ENCODE peak calls at places on chromosome 12, in eight cellular contexts. H, J, G, V, M, W, Q and A are unnamed samples.

GRCh38 chr12:6688543-6688999 is 604 bp downstream of the ZNF384 start:
- DNase-seq in Q (peak), H (no peak), W (no peak), J (no peak), V (no peak), M (no peak), G (no peak), A (no peak)

GRCh38 chr12:68414988-68415387 is 82.8 kb upstream of the MDM1 start:
- DNase-seq in V (no peak), J (no peak), W (no peak), G (no peak), Q (no peak), H (no peak), M (no peak), A (no peak)

GRCh38 chr12:81819991-81820633 is 61.0 kb upstream of the PPFIA2 start:
- DNase-seq in H (no peak), G (no peak), J (no peak), Q (no peak), W (peak), M (peak), V (no peak), A (peak)

GRCh38 chr12:111367661-111368221 is 1.2 kb downstream of the PHETA1 start:
- DNase-seq in G (no peak), Q (no peak), M (peak), V (no peak), H (no peak), J (no peak), W (no peak), A (no peak)

GRCh38 chr12:124039276-124039675 is 66.3 kb downstream of the ZNF664 start:
- DNase-seq in V (no peak), W (no peak), H (no peak), Q (peak), G (no peak), J (no peak), M (peak), A (no peak)

GRCh38 chr12:104357431-104357952 is 54.0 kb downstream of the EID3 start:
- DNase-seq in Q (peak), M (no peak), G (no peak), V (no peak), J (no peak), W (no peak), H (no peak), A (peak)

GRCh38 chr12:116924558-116925453 is 14.1 kb downstream of the FBXW8 start:
- DNase-seq in M (peak), G (peak), V (no peak), J (no peak), H (peak), W (peak), Q (peak), A (peak)

GRCh38 chr12:117080707-117081141 is 18.5 kb downstream of the TESC start:
- DNase-seq in M (no peak), Q (no peak), G (no peak), J (no peak), W (no peak), H (no peak), V (no peak), A (no peak)

GRCh38 chr12:93699271-93700141 is 22.3 kb downstream of the CRADD start:
- DNase-seq in H (no peak), Q (peak), M (peak), W (no peak), V (no peak), G (no peak), J (no peak), A (peak)

GRCh38 chr12:69019082-69019481 is 86.1 kb upstream of the CPM start:
- DNase-seq in J (no peak), V (no peak), H (no peak), W (no peak), M (no peak), Q (no peak), G (no peak), A (no peak)

GRCh38 chr12:102681747-102682146 is 201.4 kb upstream of the IGF1 start:
- DNase-seq in W (no peak), H (no peak), J (no peak), G (no peak), M (no peak), Q (no peak), V (no peak), A (no peak)

GRCh38 chr12:59444932-59445331 is 150.9 kb upstream of the SLC16A7 start:
- DNase-seq in J (no peak), V (no peak), G (no peak), Q (no peak), W (no peak), H (no peak), M (peak), A (peak)

GRCh38 chr12:13981296-13981962 is at the start of gene GRIN2B:
- DNase-seq in M (peak), Q (peak), W (no peak), J (no peak), H (no peak), V (no peak), G (no peak), A (no peak)

GRCh38 chr12:6612247-6612646 is 5.1 kb upstream of the CHD4 start:
- DNase-seq in M (no peak), H (no peak), W (no peak), J (no peak), Q (no peak), G (no peak), V (no peak), A (no peak)

GRCh38 chr12:99066726-99067125 is 421.6 kb downstream of the APAF1 start:
- DNase-seq in W (no peak), V (no peak), J (no peak), M (no peak), H (no peak), Q (no peak), G (no peak), A (no peak)

GRCh38 chr12:2751230-2751629 is 43.5 kb upstream of the FKBP4 start:
- DNase-seq in Q (no peak), M (no peak), W (no peak), V (no peak), H (peak), J (no peak), G (no peak), A (no peak)

GRCh38 chr12:9094512-9095206 is 21.1 kb downstream of the A2M start:
- DNase-seq in H (no peak), Q (no peak), G (no peak), J (no peak), V (no peak), W (no peak), M (no peak), A (no peak)

GRCh38 chr12:123149828-123150272 is 1.0 kb downstream of the PITPNM2 start:
- DNase-seq in Q (no peak), V (no peak), J (no peak), G (no peak), H (no peak), M (no peak), W (no peak), A (no peak)

GRCh38 chr12:74337951-74338350 is 199.7 kb upstream of the ATXN7L3B start:
- DNase-seq in H (no peak), M (peak), G (no peak), Q (no peak), J (no peak), W (peak), V (no peak), A (peak)

GRCh38 chr12:26100966-26101744 is 23.7 kb downstream of the BHLHE41 start:
- DNase-seq in H (no peak), W (no peak), Q (no peak), G (no peak), M (peak), V (no peak), J (no peak), A (peak)

GRCh38 chr12:32399373-32400113 is at the start of gene FGD4:
- DNase-seq in W (peak), H (peak), Q (peak), M (peak), G (peak), V (peak), J (peak), A (peak)

GRCh38 chr12:52992699-52993557 is 13.3 kb upstream of the EIF4B start:
- DNase-seq in M (peak), J (no peak), Q (no peak), W (peak), G (no peak), V (no peak), H (no peak), A (peak)

GRCh38 chr12:53172352-53172751 is 8.2 kb upstream of the ZNF740 start:
- DNase-seq in M (no peak), J (no peak), V (no peak), G (no peak), Q (peak), W (no peak), H (no peak), A (no peak)

GRCh38 chr12:64025174-64025958 is 180.9 kb downstream of the SRGAP1 start:
- DNase-seq in W (no peak), Q (no peak), V (no peak), M (no peak), J (no peak), G (no peak), H (no peak), A (no peak)

GRCh38 chr12:50275545-50275944 is 7.8 kb downstream of the LIMA1 start:
- DNase-seq in Q (no peak), M (peak), J (no peak), G (no peak), H (no peak), V (peak), W (no peak), A (peak)

GRCh38 chr12:9910716-9911421 is 21.3 kb downstream of the CLEC2A start:
- DNase-seq in V (no peak), G (peak), M (no peak), H (no peak), Q (no peak), J (no peak), W (no peak), A (peak)